ENCODE peak calls at places on chromosome 5, in ten cellular contexts. B is AG08396; T is trophoblast cell; L is activated effector memory CD4-positive, alpha-beta T cell treated with Interleukin-2 at 50 U/mL for 16 hours; P is lower leg skin; Y is KG1; O is CD8-positive, alpha-beta memory T cell; X is Jurkat, Clone E6-1; C is GM12891; W is mesothelial cell of epicardium. Z is an unnamed sample.

GRCh38 chr5:149651686-149652085 is 70.4 kb downstream of the ARHGEF37 start:
- DNase-seq in B (no peak), T (no peak), L (no peak), P (no peak), Y (no peak), O (no peak), X (no peak), C (no peak), W (no peak), Z (peak)

GRCh38 chr5:170746081-170746951 is 37.2 kb upstream of the GABRP start:
- DNase-seq in B (no peak), T (no peak), L (no peak), P (no peak), Y (no peak), O (no peak), X (no peak), C (no peak), W (no peak), Z (no peak)

GRCh38 chr5:65823174-65823573 is 101.2 kb downstream of the NLN start:
- DNase-seq in B (no peak), T (no peak), L (no peak), P (no peak), Y (no peak), O (no peak), X (no peak), C (no peak), W (no peak), Z (no peak)

GRCh38 chr5:58133631-58134296 is 326.1 kb downstream of the PLK2 start:
- DNase-seq in B (no peak), T (no peak), L (no peak), P (no peak), Y (no peak), O (no peak), X (no peak), C (no peak), W (no peak), Z (no peak)

GRCh38 chr5:169149317-169149716 is 151.6 kb downstream of the SLIT3 start:
- DNase-seq in B (no peak), T (no peak), L (no peak), P (no peak), Y (no peak), O (no peak), X (peak), C (no peak), W (no peak), Z (no peak)

GRCh38 chr5:121763674-121764073 is 88.0 kb upstream of the FTMT start:
- DNase-seq in B (no peak), T (no peak), L (no peak), P (no peak), Y (no peak), O (no peak), X (no peak), C (no peak), W (no peak), Z (no peak)

GRCh38 chr5:553874-554273 is 29.6 kb upstream of the SLC9A3 start:
- DNase-seq in B (no peak), T (no peak), L (no peak), P (no peak), Y (no peak), O (no peak), X (no peak), C (no peak), W (no peak), Z (peak)

GRCh38 chr5:41510176-41510831 is at the start of gene PLCXD3:
- DNase-seq in B (peak), T (no peak), L (no peak), P (no peak), Y (no peak), O (no peak), X (no peak), C (no peak), W (no peak), Z (no peak)